ENCODE peak calls at places on chromosomes 7 and 10, in five cellular contexts. One of them, this sample, is unnamed.

GRCh38 chr7:13240349-13240748 is 552.9 kb downstream of the ARL4A start:
- DNase-seq in transverse colon: no peak
- DNase-seq in upper lobe of right lung: no peak
- DNase-seq in neural crest cell: no peak
- DNase-seq in cardiac fibroblast: peak
- DNase-seq in this sample: no peak

GRCh38 chr7:22110881-22111280 is 165.2 kb upstream of the CDCA7L start:
- DNase-seq in cardiac fibroblast: no peak
- DNase-seq in upper lobe of right lung: no peak
- DNase-seq in transverse colon: no peak
- DNase-seq in neural crest cell: no peak
- DNase-seq in this sample: no peak

GRCh38 chr10:91700788-91701444 is 68.0 kb upstream of the PPP1R3C start:
- DNase-seq in neural crest cell: no peak
- DNase-seq in upper lobe of right lung: no peak
- DNase-seq in cardiac fibroblast: peak
- DNase-seq in transverse colon: no peak
- DNase-seq in this sample: no peak

GRCh38 chr7:111561659-111561908 is 708 bp downstream of the IMMP2L start:
- DNase-seq in transverse colon: no peak
- DNase-seq in cardiac fibroblast: no peak
- DNase-seq in upper lobe of right lung: no peak
- DNase-seq in neural crest cell: no peak
- DNase-seq in this sample: no peak

GRCh38 chr7:106326594-106327537 is 42.1 kb upstream of the NAMPT start:
- DNase-seq in transverse colon: no peak
- DNase-seq in cardiac fibroblast: peak
- DNase-seq in upper lobe of right lung: no peak
- DNase-seq in neural crest cell: no peak
- DNase-seq in this sample: no peak

GRCh38 chr7:94655884-94656657 is at the start of gene SGCE:
- DNase-seq in upper lobe of right lung: peak
- DNase-seq in transverse colon: peak
- DNase-seq in neural crest cell: peak
- DNase-seq in cardiac fibroblast: peak
- DNase-seq in this sample: no peak

GRCh38 chr7:148340438-148340837 is 250.1 kb upstream of the C7orf33 start:
- DNase-seq in upper lobe of right lung: no peak
- DNase-seq in cardiac fibroblast: no peak
- DNase-seq in neural crest cell: no peak
- DNase-seq in transverse colon: no peak
- DNase-seq in this sample: no peak

GRCh38 chr10:93749218-93749799 is 8.4 kb upstream of the LGI1 start:
- DNase-seq in neural crest cell: no peak
- DNase-seq in upper lobe of right lung: no peak
- DNase-seq in transverse colon: peak
- DNase-seq in cardiac fibroblast: no peak
- DNase-seq in this sample: no peak

GRCh38 chr10:103153302-103153759 is 39.7 kb downstream of the NT5C2 start:
- DNase-seq in neural crest cell: no peak
- DNase-seq in cardiac fibroblast: peak
- DNase-seq in transverse colon: no peak
- DNase-seq in upper lobe of right lung: no peak
- DNase-seq in this sample: no peak

GRCh38 chr10:33509231-33509871 is 174.9 kb upstream of the NRP1 start:
- DNase-seq in cardiac fibroblast: peak
- DNase-seq in transverse colon: peak
- DNase-seq in upper lobe of right lung: no peak
- DNase-seq in neural crest cell: no peak
- DNase-seq in this sample: no peak

GRCh38 chr10:118669020-118669766 is 73.7 kb upstream of the PRLHR start:
- DNase-seq in neural crest cell: no peak
- DNase-seq in transverse colon: no peak
- DNase-seq in upper lobe of right lung: no peak
- DNase-seq in cardiac fibroblast: peak
- DNase-seq in this sample: no peak

GRCh38 chr10:113746188-113746950 is 5.1 kb upstream of the PLEKHS1 start:
- DNase-seq in transverse colon: peak
- DNase-seq in cardiac fibroblast: peak
- DNase-seq in neural crest cell: no peak
- DNase-seq in upper lobe of right lung: no peak
- DNase-seq in this sample: no peak

GRCh38 chr7:130887182-130888016 is 153.4 kb upstream of the KLF14 start:
- DNase-seq in cardiac fibroblast: peak
- DNase-seq in upper lobe of right lung: no peak
- DNase-seq in transverse colon: no peak
- DNase-seq in neural crest cell: no peak
- DNase-seq in this sample: no peak

GRCh38 chr10:77984986-77985385 is 44.3 kb downstream of the POLR3A start:
- DNase-seq in upper lobe of right lung: no peak
- DNase-seq in neural crest cell: no peak
- DNase-seq in transverse colon: no peak
- DNase-seq in cardiac fibroblast: no peak
- DNase-seq in this sample: no peak

GRCh38 chr7:7639847-7640220 is 718 bp upstream of the UMAD1 start:
- DNase-seq in upper lobe of right lung: no peak
- DNase-seq in transverse colon: peak
- DNase-seq in cardiac fibroblast: peak
- DNase-seq in neural crest cell: no peak
- DNase-seq in this sample: no peak

GRCh38 chr10:25725917-25726716 is 207.9 kb upstream of the MYO3A start:
- DNase-seq in upper lobe of right lung: no peak
- DNase-seq in transverse colon: no peak
- DNase-seq in neural crest cell: peak
- DNase-seq in cardiac fibroblast: peak
- DNase-seq in this sample: no peak

GRCh38 chr7:45082031-45082830 is 6.5 kb downstream of the NACAD start:
- DNase-seq in neural crest cell: no peak
- DNase-seq in upper lobe of right lung: peak
- DNase-seq in transverse colon: no peak
- DNase-seq in cardiac fibroblast: peak
- DNase-seq in this sample: peak

GRCh38 chr10:23370106-23370505 is 25.5 kb upstream of the C10orf67 start:
- DNase-seq in transverse colon: no peak
- DNase-seq in neural crest cell: no peak
- DNase-seq in upper lobe of right lung: no peak
- DNase-seq in cardiac fibroblast: peak
- DNase-seq in this sample: no peak

GRCh38 chr7:50828801-50829200 is 46.1 kb upstream of the GRB10 start:
- DNase-seq in upper lobe of right lung: no peak
- DNase-seq in transverse colon: no peak
- DNase-seq in neural crest cell: no peak
- DNase-seq in cardiac fibroblast: no peak
- DNase-seq in this sample: no peak

DNA sequence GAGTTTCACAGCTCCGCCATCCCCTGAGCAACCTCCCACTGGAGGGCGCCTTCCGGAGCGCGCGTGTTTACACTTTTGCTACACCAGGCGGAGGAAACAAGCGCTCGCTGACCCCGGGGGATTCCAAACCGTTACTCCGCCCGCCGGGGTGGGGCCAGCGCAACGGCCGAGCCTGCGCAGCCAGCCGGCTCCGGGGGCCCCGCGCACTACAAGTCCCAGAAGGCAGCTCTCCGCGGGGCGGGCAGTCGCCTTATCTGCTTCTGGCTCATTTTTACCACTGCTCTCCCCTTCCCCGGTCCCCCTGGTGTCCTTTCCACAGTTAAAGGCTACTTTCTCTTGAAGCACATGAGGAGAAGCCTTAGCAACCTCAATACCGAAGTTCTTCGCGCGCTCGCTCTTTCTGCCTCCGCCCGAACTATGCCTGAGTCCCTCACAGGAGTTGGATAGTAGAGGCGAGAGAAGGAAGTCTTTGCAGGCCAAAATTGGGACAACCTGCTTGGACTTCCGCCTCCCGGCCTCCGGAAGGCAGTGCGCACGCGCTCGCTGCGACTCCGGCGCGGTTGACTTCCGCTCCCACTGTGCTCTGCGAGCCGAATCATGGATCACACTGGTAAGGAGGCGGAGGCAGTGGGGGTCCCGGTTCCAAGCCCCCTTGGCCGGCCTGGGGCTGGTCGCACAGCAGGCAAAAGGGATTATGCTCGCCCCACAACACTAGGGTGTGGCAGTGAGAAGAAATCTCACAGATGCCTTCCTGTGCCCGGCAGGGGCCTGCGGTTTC is at the start of gene CBLL1:
- DNase-seq in neural crest cell: peak
- DNase-seq in transverse colon: peak
- DNase-seq in upper lobe of right lung: peak
- DNase-seq in cardiac fibroblast: peak
- DNase-seq in this sample: peak
- TF ChIP-seq CTCF in neural crest cell: peak
- TF ChIP-seq CTCF in transverse colon: peak
- TF ChIP-seq CTCF in upper lobe of right lung: peak
- TF ChIP-seq CTCF in cardiac fibroblast: peak
- TF ChIP-seq CTCF in this sample: peak

GRCh38 chr10:104314591-104315485 is 23.4 kb downstream of the ITPRIP start:
- DNase-seq in cardiac fibroblast: no peak
- DNase-seq in upper lobe of right lung: peak
- DNase-seq in neural crest cell: no peak
- DNase-seq in transverse colon: no peak
- DNase-seq in this sample: no peak

GRCh38 chr10:104308439-104308903 is 29.8 kb downstream of the ITPRIP start:
- DNase-seq in transverse colon: no peak
- DNase-seq in cardiac fibroblast: no peak
- DNase-seq in upper lobe of right lung: no peak
- DNase-seq in neural crest cell: no peak
- DNase-seq in this sample: no peak

GRCh38 chr10:104307576-104308438 is 30.5 kb downstream of the ITPRIP start:
- DNase-seq in upper lobe of right lung: no peak
- DNase-seq in transverse colon: no peak
- DNase-seq in cardiac fibroblast: peak
- DNase-seq in neural crest cell: no peak
- DNase-seq in this sample: no peak

GRCh38 chr10:104309980-104310978 is 28.0 kb downstream of the ITPRIP start:
- DNase-seq in transverse colon: no peak
- DNase-seq in upper lobe of right lung: peak
- DNase-seq in neural crest cell: no peak
- DNase-seq in cardiac fibroblast: peak
- DNase-seq in this sample: no peak

DNA sequence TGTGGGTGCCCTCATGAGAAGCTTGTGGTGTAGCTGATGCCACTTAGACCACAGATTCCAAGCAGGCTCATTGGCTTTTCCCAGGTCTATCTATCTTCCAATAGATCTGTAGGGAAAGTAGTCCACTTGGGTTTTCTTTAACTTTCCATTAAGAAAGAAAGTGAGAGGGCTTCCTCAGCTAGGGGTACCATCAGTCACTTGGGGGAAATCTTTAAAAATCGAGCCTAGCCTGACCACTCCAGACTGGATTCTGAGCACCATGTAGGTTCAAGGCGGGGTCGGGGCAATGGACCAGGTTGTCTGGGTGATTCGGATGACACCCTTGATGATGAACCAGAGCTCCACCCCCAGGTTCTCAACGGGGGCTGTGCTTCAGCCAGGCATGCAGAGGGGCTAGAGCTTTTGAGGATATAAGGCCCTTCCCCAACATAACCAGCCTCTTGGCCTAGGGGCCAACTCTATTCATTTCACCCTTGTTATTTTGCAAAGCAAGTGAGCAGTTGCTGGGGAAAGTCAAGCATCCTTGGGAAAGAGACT is 27.0 kb downstream of the ITPRIP start:
- DNase-seq in upper lobe of right lung: no peak
- DNase-seq in transverse colon: no peak
- DNase-seq in neural crest cell: no peak
- DNase-seq in cardiac fibroblast: no peak
- DNase-seq in this sample: no peak
- TF ChIP-seq CTCF in upper lobe of right lung: no peak
- TF ChIP-seq CTCF in transverse colon: no peak
- TF ChIP-seq CTCF in neural crest cell: no peak
- TF ChIP-seq CTCF in cardiac fibroblast: no peak
- TF ChIP-seq CTCF in this sample: no peak

GRCh38 chr7:108252177-108252576 is 122.0 kb upstream of the LAMB4 start:
- DNase-seq in transverse colon: no peak
- DNase-seq in neural crest cell: no peak
- DNase-seq in cardiac fibroblast: no peak
- DNase-seq in upper lobe of right lung: no peak
- DNase-seq in this sample: no peak
- TF ChIP-seq CTCF in transverse colon: no peak
- TF ChIP-seq CTCF in neural crest cell: no peak
- TF ChIP-seq CTCF in cardiac fibroblast: no peak
- TF ChIP-seq CTCF in upper lobe of right lung: no peak
- TF ChIP-seq CTCF in this sample: no peak

GRCh38 chr10:117432866-117433265 is 57.6 kb upstream of the PDZD8 start:
- DNase-seq in neural crest cell: no peak
- DNase-seq in transverse colon: no peak
- DNase-seq in cardiac fibroblast: no peak
- DNase-seq in upper lobe of right lung: no peak
- DNase-seq in this sample: no peak

GRCh38 chr10:117425908-117426566 is 50.8 kb upstream of the PDZD8 start:
- DNase-seq in upper lobe of right lung: no peak
- DNase-seq in cardiac fibroblast: no peak
- DNase-seq in transverse colon: no peak
- DNase-seq in neural crest cell: no peak
- DNase-seq in this sample: no peak

GRCh38 chr10:117429644-117430043 is 54.4 kb upstream of the PDZD8 start:
- DNase-seq in neural crest cell: no peak
- DNase-seq in transverse colon: no peak
- DNase-seq in cardiac fibroblast: no peak
- DNase-seq in upper lobe of right lung: no peak
- DNase-seq in this sample: no peak

GRCh38 chr10:117431160-117431559 is 55.9 kb upstream of the PDZD8 start:
- DNase-seq in transverse colon: no peak
- DNase-seq in neural crest cell: no peak
- DNase-seq in cardiac fibroblast: no peak
- DNase-seq in upper lobe of right lung: no peak
- DNase-seq in this sample: no peak
- TF ChIP-seq CTCF in transverse colon: no peak
- TF ChIP-seq CTCF in neural crest cell: peak
- TF ChIP-seq CTCF in cardiac fibroblast: peak
- TF ChIP-seq CTCF in upper lobe of right lung: no peak
- TF ChIP-seq CTCF in this sample: peak

GRCh38 chr7:151124205-151124880 is 38.1 kb downstream of the AGAP3 start:
- DNase-seq in cardiac fibroblast: no peak
- DNase-seq in neural crest cell: no peak
- DNase-seq in upper lobe of right lung: no peak
- DNase-seq in transverse colon: no peak
- DNase-seq in this sample: no peak
- TF ChIP-seq CTCF in cardiac fibroblast: no peak
- TF ChIP-seq CTCF in neural crest cell: no peak
- TF ChIP-seq CTCF in upper lobe of right lung: no peak
- TF ChIP-seq CTCF in transverse colon: peak
- TF ChIP-seq CTCF in this sample: no peak

This sample was measured in chondrocyte.